ENCODE peak calls at places on chromosomes 2 and 18, in nine cellular contexts. S is NB4, W is amniotic stem cell, D is epithelial cell of proximal tubule, C is AG08395, X is kidney, J is NCI-H2081, Z is naive B cell, F is NCI-H1092. V is an unnamed sample.

GRCh38 chr2:189115126-189115525 is 64.4 kb downstream of the COL5A2 start:
- DNase-seq in S (no peak), W (no peak), D (no peak), C (peak), X (no peak), J (no peak), Z (no peak), F (no peak), V (peak)

GRCh38 chr2:201182650-201183372 is at the start of gene CASP10:
- DNase-seq in S (peak), W (no peak), D (peak), C (peak), X (no peak), J (no peak), Z (peak), F (no peak), V (peak)

GRCh38 chr18:74346206-74346605 is 30.6 kb downstream of the C18orf63 start:
- DNase-seq in S (no peak), W (no peak), D (no peak), C (no peak), X (no peak), J (no peak), Z (no peak), F (no peak), V (no peak)

GRCh38 chr2:152822669-152823068 is 104.2 kb downstream of the ARL6IP6 start:
- DNase-seq in S (no peak), W (no peak), D (no peak), C (no peak), X (no peak), J (no peak), Z (no peak), F (no peak), V (peak)

GRCh38 chr2:19731040-19731439 is 170.7 kb downstream of the TTC32 start:
- DNase-seq in S (no peak), W (no peak), D (no peak), C (no peak), X (no peak), J (no peak), Z (no peak), F (no peak), V (no peak)

GRCh38 chr18:10008006-10008647 is 94.3 kb downstream of the VAPA start:
- DNase-seq in S (no peak), W (no peak), D (no peak), C (no peak), X (no peak), J (no peak), Z (no peak), F (no peak), V (no peak)

GRCh38 chr18:48050176-48050575 is 119.7 kb upstream of the SMAD2 start:
- DNase-seq in S (no peak), W (no peak), D (no peak), C (no peak), X (peak), J (no peak), Z (no peak), F (no peak), V (no peak)

GRCh38 chr2:27095745-27096651 is 9.4 kb downstream of the KHK start:
- DNase-seq in S (peak), W (no peak), D (no peak), C (peak), X (peak), J (peak), Z (peak), F (no peak), V (peak)

GRCh38 chr2:101987832-101988231 is 3.9 kb upstream of the IL1R2 start:
- DNase-seq in S (no peak), W (no peak), D (no peak), C (no peak), X (no peak), J (no peak), Z (no peak), F (no peak), V (no peak)

GRCh38 chr2:237878321-237879057 is 19.1 kb downstream of the RAMP1 start:
- DNase-seq in S (no peak), W (no peak), D (no peak), C (no peak), X (peak), J (no peak), Z (no peak), F (no peak), V (no peak)

GRCh38 chr2:26033270-26033768 is 565 bp upstream of the RAB10 start:
- DNase-seq in S (peak), W (peak), D (no peak), C (no peak), X (no peak), J (peak), Z (no peak), F (peak), V (peak)

GRCh38 chr2:71122917-71123316 is 7.1 kb downstream of the MCEE start:
- DNase-seq in S (no peak), W (no peak), D (no peak), C (no peak), X (no peak), J (no peak), Z (no peak), F (no peak), V (no peak)

GRCh38 chr2:46871976-46872381 is 43.6 kb downstream of the MCFD2 start:
- DNase-seq in S (no peak), W (no peak), D (no peak), C (peak), X (peak), J (no peak), Z (no peak), F (no peak), V (no peak)

GRCh38 chr18:59229681-59230443 is 9.9 kb downstream of the GRP start:
- DNase-seq in S (no peak), W (no peak), D (no peak), C (no peak), X (no peak), J (no peak), Z (no peak), F (no peak), V (no peak)